ENCODE peak calls at places on chromosomes 12 and 14, in four cellular contexts. Q, B, L and E are unnamed samples.

GRCh38 chr12:113185180-113186032 is at the start of the genes DDX54 and RITA1:
- DNase-seq in Q (peak; percentile 51), B (peak; percentile 83), L (peak; percentile 76), E (peak; percentile 81)

GRCh38 chr14:105491366-105492006 is 440 bp downstream of the TEDC1 start:
- DNase-seq in Q (peak; percentile 78), B (peak; percentile 65), L (peak; percentile 65), E (peak; percentile 73)

GRCh38 chr12:91651728-91652127 is 469.1 kb upstream of the DCN start:
- DNase-seq in Q (no peak), B (no peak), L (no peak), E (no peak)

GRCh38 chr14:75342762-75343599 is 64.4 kb downstream of the FOS start:
- DNase-seq in Q (no peak), B (no peak), L (no peak), E (no peak)

GRCh38 chr14:100015251-100015655 is 50.0 kb upstream of the EVL start:
- DNase-seq in Q (no peak), B (no peak), L (peak; percentile 52), E (no peak)

GRCh38 chr14:23299186-23299521 is 3.5 kb downstream of the PPP1R3E start:
- DNase-seq in Q (no peak), B (no peak), L (no peak), E (no peak)

GRCh38 chr14:41146391-41146790 is 460.3 kb upstream of the LRFN5 start:
- DNase-seq in Q (no peak), B (no peak), L (no peak), E (no peak)

GRCh38 chr14:69685217-69685616 is 73.8 kb downstream of the SUSD6 start:
- DNase-seq in Q (no peak), B (no peak), L (peak; percentile 49), E (no peak)

GRCh38 chr12:56766535-56766934 is 3.4 kb downstream of the HSD17B6 start:
- DNase-seq in Q (no peak), B (no peak), L (no peak), E (no peak)

GRCh38 chr14:38971258-38971921 is 131.6 kb downstream of the SEC23A start:
- DNase-seq in Q (no peak), B (no peak), L (no peak), E (no peak)

GRCh38 chr14:52298795-52299194 is 15.3 kb upstream of the PTGER2 start:
- DNase-seq in Q (no peak), B (no peak), L (no peak), E (no peak)

GRCh38 chr12:67720383-67720856 is 71.9 kb downstream of the DYRK2 start:
- DNase-seq in Q (no peak), B (peak; percentile 70), L (no peak), E (no peak)

GRCh38 chr14:82362452-82362851 is 828.8 kb upstream of the SEL1L start:
- DNase-seq in Q (no peak), B (no peak), L (no peak), E (no peak)

GRCh38 chr12:24378548-24379011 is 429.1 kb upstream of the SOX5 start:
- DNase-seq in Q (no peak), B (no peak), L (no peak), E (no peak)

GRCh38 chr12:6698352-6699046 is 2.1 kb downstream of the PIANP start:
- DNase-seq in Q (no peak), B (no peak), L (no peak), E (no peak)

GRCh38 chr12:2877959-2878732 is 1.1 kb downstream of the RHNO1 start:
- DNase-seq in Q (no peak), B (no peak), L (peak; percentile 42), E (no peak)

GRCh38 chr14:74619672-74620131 is 7.7 kb upstream of the LTBP2 start:
- DNase-seq in Q (peak; percentile 51), B (peak; percentile 90), L (peak; percentile 87), E (peak; percentile 92)

GRCh38 chr12:101696477-101697196 is 803 bp upstream of the CHPT1 start:
- DNase-seq in Q (peak; percentile 6), B (peak; percentile 88), L (no peak), E (peak; percentile 33)

GRCh38 chr14:99774526-99775307 is 18.5 kb upstream of the EML1 start:
- DNase-seq in Q (no peak), B (peak; percentile 52), L (no peak), E (peak; percentile 72)

GRCh38 chr14:103597623-103598372 is 31.2 kb upstream of the KLC1 start:
- DNase-seq in Q (peak; percentile 73), B (peak; percentile 66), L (no peak), E (peak; percentile 45)

GRCh38 chr14:106850913-106851825 is 1324.8 kb downstream of the TMEM121 start:
- DNase-seq in Q (no peak), B (no peak), L (no peak), E (no peak)

GRCh38 chr12:13152756-13153155 is 43.8 kb upstream of the EMP1 start:
- DNase-seq in Q (no peak), B (no peak), L (no peak), E (no peak)

GRCh38 chr14:79293482-79293881 is 917.8 kb downstream of the DIO2 start:
- DNase-seq in Q (no peak), B (no peak), L (no peak), E (peak; percentile 18)

GRCh38 chr14:58353516-58354299 is 42.0 kb upstream of the TOMM20L start:
- DNase-seq in Q (no peak), B (no peak), L (peak; percentile 31), E (no peak)

GRCh38 chr14:89537911-89538310 is 120.9 kb upstream of the FOXN3 start:
- DNase-seq in Q (no peak), B (no peak), L (no peak), E (no peak)

GRCh38 chr12:104750061-104750460 is 208.0 kb downstream of the SLC41A2 start:
- DNase-seq in Q (no peak), B (no peak), L (no peak), E (no peak)

GRCh38 chr12:5200276-5201087 is 156.8 kb downstream of the KCNA5 start:
- DNase-seq in Q (peak; percentile 33), B (peak; percentile 54), L (peak; percentile 28), E (peak; percentile 16)

GRCh38 chr14:72387727-72388126 is 455.5 kb downstream of the RGS6 start:
- DNase-seq in Q (no peak), B (no peak), L (no peak), E (no peak)

GRCh38 chr14:61331992-61332657 is 10.7 kb downstream of the PRKCH start:
- DNase-seq in Q (no peak), B (no peak), L (no peak), E (no peak)

GRCh38 chr14:61335049-61335448 is 13.7 kb downstream of the PRKCH start:
- DNase-seq in Q (no peak), B (no peak), L (no peak), E (no peak)

GRCh38 chr14:61332658-61333029 is 11.3 kb downstream of the PRKCH start:
- DNase-seq in Q (no peak), B (no peak), L (no peak), E (no peak)

GRCh38 chr14:61335876-61336275 is 14.5 kb downstream of the PRKCH start:
- DNase-seq in Q (no peak), B (no peak), L (no peak), E (no peak)

GRCh38 chr14:61334197-61334701 is 12.9 kb downstream of the PRKCH start:
- DNase-seq in Q (no peak), B (no peak), L (peak; percentile 32), E (no peak)
- H3K4me1 ChIP-seq in Q (peaks cover 5% of the 10 kb centered on the region), B (no peaks in the 10 kb centered on the region), L (peaks cover 59% of the 10 kb centered on the region), E (no peaks in the 10 kb centered on the region)

DNA sequence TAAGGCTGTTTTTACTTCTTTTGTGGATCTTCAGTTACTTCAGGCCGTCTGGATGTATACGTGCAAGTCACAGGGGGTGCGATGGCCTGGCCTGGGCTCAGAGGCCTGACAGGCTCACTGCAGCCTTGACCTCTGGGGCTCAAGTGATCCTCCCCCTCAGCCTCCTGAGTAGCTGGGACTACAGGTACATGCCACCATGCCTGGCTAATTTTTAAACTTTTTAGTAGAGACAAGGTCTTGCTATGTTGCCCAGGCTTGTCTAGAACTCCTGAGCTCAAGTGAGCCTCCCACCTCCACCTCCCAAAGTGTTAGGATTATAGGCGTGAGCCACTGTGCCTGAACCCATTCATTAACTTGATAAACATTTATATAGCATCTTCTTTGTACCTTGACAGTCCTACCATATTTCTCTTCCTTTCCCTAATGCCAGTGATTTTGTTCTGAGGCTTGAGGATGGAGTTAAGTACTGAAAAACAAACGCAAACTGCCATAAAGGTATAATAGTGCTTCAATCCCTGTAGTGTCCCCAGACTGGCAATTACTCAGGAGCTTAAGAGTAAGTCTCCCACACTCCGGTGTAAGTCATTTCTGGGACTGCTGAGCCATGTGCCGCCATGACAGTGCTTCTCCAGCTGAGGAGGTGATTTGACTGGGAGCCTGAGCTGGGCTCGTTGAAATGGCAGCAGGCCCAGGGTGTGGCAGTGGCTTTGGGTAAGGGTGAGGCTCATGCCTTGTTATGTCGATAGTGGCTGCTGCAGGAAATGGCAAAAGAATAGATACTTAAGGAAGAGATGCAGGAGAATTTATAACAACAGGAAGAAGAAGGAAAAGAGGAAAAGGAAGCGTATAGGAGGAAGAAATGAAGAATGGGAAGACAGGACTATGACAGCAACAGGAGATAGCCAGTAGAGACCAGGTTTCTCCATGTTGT is 43.7 kb upstream of the HECTD1 start:
- DNase-seq in Q (no peak), B (no peak), L (no peak), E (no peak)
- TF ChIP-seq POLR2A in Q (no peak), B (no peak), L (no peak), E (no peak)

GRCh38 chr14:68251766-68252100 is 432.2 kb downstream of the RAD51B start:
- DNase-seq in Q (no peak), B (no peak), L (no peak), E (no peak)
- H3K4me1 ChIP-seq in Q (peaks cover 86% of the 10 kb centered on the region), B (peaks cover 29% of the 10 kb centered on the region), L (peaks cover 39% of the 10 kb centered on the region), E (peaks cover 29% of the 10 kb centered on the region)

DNA sequence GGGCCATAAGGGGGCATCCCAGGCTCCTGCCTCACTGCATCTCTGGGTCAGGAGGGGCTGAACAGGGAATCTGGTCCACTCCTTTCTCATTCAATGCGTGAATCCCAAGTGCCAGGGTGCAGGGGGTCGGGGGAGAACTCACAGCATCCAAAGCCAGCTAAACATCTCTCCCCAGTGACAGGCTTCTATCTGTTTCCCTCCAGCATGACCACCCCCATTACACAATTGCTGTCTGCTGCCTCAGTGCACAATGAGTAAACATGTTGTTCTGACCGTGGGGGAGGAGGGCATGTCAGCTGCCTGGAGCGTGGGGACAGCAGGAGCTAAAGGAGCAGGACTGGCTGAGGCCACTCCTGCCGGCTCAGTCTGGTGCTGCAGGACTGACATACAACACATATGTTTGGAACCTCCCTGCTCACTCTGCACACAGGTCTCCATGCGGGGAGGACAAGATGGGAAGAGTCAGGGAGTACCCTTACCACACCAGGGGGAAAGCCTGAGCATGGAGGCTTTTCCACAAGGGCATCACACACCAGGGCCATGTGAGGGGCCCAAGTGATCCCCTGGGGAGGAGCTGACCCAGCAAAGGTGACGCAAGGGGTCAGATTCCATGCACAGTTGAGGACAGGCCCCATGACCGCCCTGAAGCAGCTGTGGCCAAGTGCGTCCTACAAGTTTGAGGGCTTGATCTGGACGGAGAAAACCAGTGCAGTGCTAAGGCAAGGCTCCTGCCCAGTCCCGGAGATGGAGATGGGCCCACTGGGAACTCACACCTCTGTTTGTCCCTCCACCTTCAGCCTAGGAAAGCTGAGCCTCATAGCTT is 1.4 kb downstream of the TNS2 start:
- DNase-seq in Q (no peak), B (peak; percentile 88), L (peak; percentile 80), E (peak; percentile 89)
- TF ChIP-seq POLR2A in Q (no peak), B (peak; percentile 68), L (peak; percentile 42), E (peak; percentile 68)

GRCh38 chr14:68396411-68396930 is 396.4 kb downstream of the ZFP36L1 start:
- DNase-seq in Q (no peak), B (no peak), L (no peak), E (no peak)

GRCh38 chr14:68394113-68394718 is 398.7 kb downstream of the ZFP36L1 start:
- DNase-seq in Q (no peak), B (no peak), L (no peak), E (no peak)

GRCh38 chr14:68394719-68395117 is 398.1 kb downstream of the ZFP36L1 start:
- DNase-seq in Q (no peak), B (peak; percentile 32), L (no peak), E (peak; percentile 33)

GRCh38 chr14:68397371-68397779 is 395.5 kb downstream of the ZFP36L1 start:
- DNase-seq in Q (no peak), B (peak; percentile 84), L (no peak), E (peak; percentile 59)

GRCh38 chr14:68395585-68395984 is 397.3 kb downstream of the ZFP36L1 start:
- DNase-seq in Q (no peak), B (no peak), L (no peak), E (peak; percentile 46)
- H3K4me1 ChIP-seq in Q (peaks cover 26% of the 10 kb centered on the region), B (peaks cover 4% of the 10 kb centered on the region), L (no peaks in the 10 kb centered on the region), E (peaks cover 12% of the 10 kb centered on the region)